ENCODE peak calls at places on chromosome 22, in nine cellular contexts. One of them, this sample, is unnamed.
A peak's percentile ranks its signal among the peaks of the same experiment; 100 is the strongest.

GRCh38 chr22:24412274-24412673 is 15.1 kb upstream of the ADORA2A start:
- DNase-seq in heart left ventricle: no peak
- DNase-seq in right lobe of liver: no peak
- DNase-seq in Calu3: no peak
- DNase-seq in fibroblast of mammary gland: no peak
- DNase-seq in cardiac fibroblast: no peak
- DNase-seq in body of pancreas: no peak
- DNase-seq in GM12865: no peak
- DNase-seq in fibroblast of pulmonary artery: no peak
- DNase-seq in this sample: no peak

GRCh38 chr22:23756891-23757290 is 2.7 kb upstream of the VPREB3 start:
- DNase-seq in heart left ventricle: no peak
- DNase-seq in right lobe of liver: no peak
- DNase-seq in Calu3: no peak
- DNase-seq in fibroblast of mammary gland: no peak
- DNase-seq in cardiac fibroblast: no peak
- DNase-seq in body of pancreas: no peak
- DNase-seq in GM12865: no peak
- DNase-seq in fibroblast of pulmonary artery: no peak
- DNase-seq in this sample: no peak

GRCh38 chr22:29078869-29079207 is 6.0 kb downstream of the KREMEN1 start:
- DNase-seq in heart left ventricle: no peak
- DNase-seq in right lobe of liver: no peak
- DNase-seq in Calu3: no peak
- DNase-seq in fibroblast of mammary gland: no peak
- DNase-seq in cardiac fibroblast: no peak
- DNase-seq in body of pancreas: no peak
- DNase-seq in GM12865: no peak
- DNase-seq in fibroblast of pulmonary artery: no peak
- DNase-seq in this sample: no peak

GRCh38 chr22:41782316-41782715 is 18.2 kb upstream of the CCDC134 start:
- DNase-seq in heart left ventricle: no peak
- DNase-seq in right lobe of liver: no peak
- DNase-seq in Calu3: no peak
- DNase-seq in fibroblast of mammary gland: no peak
- DNase-seq in cardiac fibroblast: no peak
- DNase-seq in body of pancreas: no peak
- DNase-seq in GM12865: no peak
- DNase-seq in fibroblast of pulmonary artery: no peak
- DNase-seq in this sample: peak; percentile 58

GRCh38 chr22:49303781-49304461 is 523.8 kb downstream of the BRD1 start:
- DNase-seq in heart left ventricle: peak; percentile 8
- DNase-seq in right lobe of liver: peak; percentile 16
- DNase-seq in Calu3: no peak
- DNase-seq in fibroblast of mammary gland: no peak
- DNase-seq in cardiac fibroblast: no peak
- DNase-seq in body of pancreas: peak; percentile 5
- DNase-seq in GM12865: no peak
- DNase-seq in fibroblast of pulmonary artery: no peak
- DNase-seq in this sample: peak; percentile 27

GRCh38 chr22:32723632-32724031 is 77.9 kb upstream of the TIMP3 start:
- DNase-seq in heart left ventricle: peak; percentile 73
- DNase-seq in right lobe of liver: peak; percentile 64
- DNase-seq in Calu3: no peak
- DNase-seq in fibroblast of mammary gland: peak; percentile 94
- DNase-seq in cardiac fibroblast: peak; percentile 93
- DNase-seq in body of pancreas: no peak
- DNase-seq in GM12865: peak; percentile 57
- DNase-seq in fibroblast of pulmonary artery: peak; percentile 86
- DNase-seq in this sample: peak; percentile 91

GRCh38 chr22:40855104-40855959 is 1.1 kb downstream of the ST13 start:
- DNase-seq in heart left ventricle: no peak
- DNase-seq in right lobe of liver: no peak
- DNase-seq in Calu3: no peak
- DNase-seq in fibroblast of mammary gland: peak; percentile 63
- DNase-seq in cardiac fibroblast: peak; percentile 58
- DNase-seq in body of pancreas: no peak
- DNase-seq in GM12865: peak; percentile 3
- DNase-seq in fibroblast of pulmonary artery: peak; percentile 40
- DNase-seq in this sample: no peak

GRCh38 chr22:25482091-25482760 is 82.2 kb upstream of the GRK3 start:
- DNase-seq in heart left ventricle: no peak
- DNase-seq in right lobe of liver: no peak
- DNase-seq in Calu3: no peak
- DNase-seq in fibroblast of mammary gland: no peak
- DNase-seq in cardiac fibroblast: no peak
- DNase-seq in body of pancreas: no peak
- DNase-seq in GM12865: no peak
- DNase-seq in fibroblast of pulmonary artery: no peak
- DNase-seq in this sample: no peak

GRCh38 chr22:26894766-26895485 is 237.5 kb downstream of the MIAT start:
- DNase-seq in heart left ventricle: no peak
- DNase-seq in right lobe of liver: no peak
- DNase-seq in Calu3: peak; percentile 44
- DNase-seq in fibroblast of mammary gland: peak; percentile 87
- DNase-seq in cardiac fibroblast: peak; percentile 79
- DNase-seq in body of pancreas: no peak
- DNase-seq in GM12865: no peak
- DNase-seq in fibroblast of pulmonary artery: peak; percentile 75
- DNase-seq in this sample: no peak

GRCh38 chr22:46696225-46696518 is 41.9 kb downstream of the CERK start:
- DNase-seq in heart left ventricle: no peak
- DNase-seq in right lobe of liver: no peak
- DNase-seq in Calu3: no peak
- DNase-seq in fibroblast of mammary gland: no peak
- DNase-seq in cardiac fibroblast: no peak
- DNase-seq in body of pancreas: no peak
- DNase-seq in GM12865: no peak
- DNase-seq in fibroblast of pulmonary artery: no peak
- DNase-seq in this sample: no peak

GRCh38 chr22:28373841-28374240 is 305.8 kb downstream of the TTC28 start:
- DNase-seq in heart left ventricle: no peak
- DNase-seq in right lobe of liver: no peak
- DNase-seq in Calu3: no peak
- DNase-seq in fibroblast of mammary gland: peak; percentile 35
- DNase-seq in cardiac fibroblast: peak; percentile 29
- DNase-seq in body of pancreas: no peak
- DNase-seq in GM12865: no peak
- DNase-seq in fibroblast of pulmonary artery: no peak
- DNase-seq in this sample: no peak

GRCh38 chr22:47457509-47458300 is 695.3 kb downstream of the TBC1D22A start:
- DNase-seq in heart left ventricle: no peak
- DNase-seq in right lobe of liver: no peak
- DNase-seq in Calu3: no peak
- DNase-seq in fibroblast of mammary gland: no peak
- DNase-seq in cardiac fibroblast: no peak
- DNase-seq in body of pancreas: no peak
- DNase-seq in GM12865: no peak
- DNase-seq in fibroblast of pulmonary artery: no peak
- DNase-seq in this sample: no peak

GRCh38 chr22:20774882-20775281 is 969 bp downstream of the SERPIND1 start:
- DNase-seq in heart left ventricle: no peak
- DNase-seq in right lobe of liver: no peak
- DNase-seq in Calu3: no peak
- DNase-seq in fibroblast of mammary gland: no peak
- DNase-seq in cardiac fibroblast: no peak
- DNase-seq in body of pancreas: no peak
- DNase-seq in GM12865: no peak
- DNase-seq in fibroblast of pulmonary artery: no peak
- DNase-seq in this sample: no peak

DNA sequence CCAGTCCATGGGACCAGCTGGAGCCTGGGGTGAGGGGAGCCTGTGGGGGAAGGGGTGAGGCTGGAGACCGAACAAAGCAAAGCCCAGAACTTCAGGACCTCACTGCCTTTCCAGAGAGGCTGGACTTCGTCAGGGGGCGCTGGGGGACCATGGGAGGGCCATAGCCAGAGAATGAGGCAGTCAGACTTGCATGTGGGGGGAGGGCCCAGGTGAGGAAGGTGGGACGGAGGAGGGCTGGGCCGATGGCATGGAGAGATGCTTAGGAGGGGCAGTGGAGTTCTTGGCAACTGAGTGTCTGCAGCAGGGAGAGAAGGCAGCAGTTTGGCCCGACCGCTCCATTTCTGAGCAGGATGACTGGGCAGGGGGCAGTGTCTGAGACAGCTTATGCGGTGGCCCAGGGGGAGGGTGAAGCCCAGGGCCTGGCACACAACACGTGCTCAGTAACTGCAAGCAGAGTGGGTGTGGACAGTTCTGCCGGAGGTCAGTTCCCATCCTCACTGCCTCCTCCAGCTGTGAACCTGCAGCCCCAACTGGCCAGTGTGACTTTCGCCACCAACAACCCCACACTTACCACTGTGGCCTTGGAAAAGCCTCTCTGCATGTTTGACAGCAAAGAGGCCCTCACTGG is 796 bp downstream of the UPK3A start:
- DNase-seq in heart left ventricle: no peak
- DNase-seq in right lobe of liver: no peak
- DNase-seq in Calu3: no peak
- DNase-seq in fibroblast of mammary gland: no peak
- DNase-seq in cardiac fibroblast: no peak
- DNase-seq in body of pancreas: no peak
- DNase-seq in GM12865: no peak
- DNase-seq in fibroblast of pulmonary artery: no peak
- DNase-seq in this sample: peak; percentile 68
- TF ChIP-seq CTCF in heart left ventricle: no peak
- TF ChIP-seq CTCF in right lobe of liver: no peak
- TF ChIP-seq CTCF in Calu3: no peak
- TF ChIP-seq CTCF in fibroblast of mammary gland: no peak
- TF ChIP-seq CTCF in cardiac fibroblast: no peak
- TF ChIP-seq CTCF in body of pancreas: no peak
- TF ChIP-seq CTCF in GM12865: no peak
- TF ChIP-seq CTCF in fibroblast of pulmonary artery: no peak
- TF ChIP-seq CTCF in this sample: no peak

GRCh38 chr22:37012956-37013355 is 6.3 kb downstream of the TST start:
- DNase-seq in heart left ventricle: no peak
- DNase-seq in right lobe of liver: no peak
- DNase-seq in Calu3: no peak
- DNase-seq in fibroblast of mammary gland: no peak
- DNase-seq in cardiac fibroblast: no peak
- DNase-seq in body of pancreas: no peak
- DNase-seq in GM12865: no peak
- DNase-seq in fibroblast of pulmonary artery: no peak
- DNase-seq in this sample: no peak
- TF ChIP-seq CTCF in heart left ventricle: no peak
- TF ChIP-seq CTCF in right lobe of liver: no peak
- TF ChIP-seq CTCF in Calu3: no peak
- TF ChIP-seq CTCF in fibroblast of mammary gland: no peak
- TF ChIP-seq CTCF in cardiac fibroblast: no peak
- TF ChIP-seq CTCF in body of pancreas: no peak
- TF ChIP-seq CTCF in GM12865: no peak
- TF ChIP-seq CTCF in fibroblast of pulmonary artery: no peak
- TF ChIP-seq CTCF in this sample: no peak

GRCh38 chr22:35740616-35741015 is 22.9 kb downstream of the APOL5 start:
- DNase-seq in heart left ventricle: no peak
- DNase-seq in right lobe of liver: no peak
- DNase-seq in Calu3: no peak
- DNase-seq in fibroblast of mammary gland: no peak
- DNase-seq in cardiac fibroblast: no peak
- DNase-seq in body of pancreas: no peak
- DNase-seq in GM12865: no peak
- DNase-seq in fibroblast of pulmonary artery: no peak
- DNase-seq in this sample: no peak
- TF ChIP-seq CTCF in heart left ventricle: no peak
- TF ChIP-seq CTCF in right lobe of liver: no peak
- TF ChIP-seq CTCF in Calu3: no peak
- TF ChIP-seq CTCF in fibroblast of mammary gland: no peak
- TF ChIP-seq CTCF in cardiac fibroblast: no peak
- TF ChIP-seq CTCF in body of pancreas: no peak
- TF ChIP-seq CTCF in GM12865: no peak
- TF ChIP-seq CTCF in fibroblast of pulmonary artery: no peak
- TF ChIP-seq CTCF in this sample: no peak

GRCh38 chr22:50575426-50575941 is 2.7 kb downstream of the CPT1B start:
- DNase-seq in heart left ventricle: no peak
- DNase-seq in right lobe of liver: no peak
- DNase-seq in Calu3: no peak
- DNase-seq in fibroblast of mammary gland: no peak
- DNase-seq in cardiac fibroblast: no peak
- DNase-seq in body of pancreas: no peak
- DNase-seq in GM12865: no peak
- DNase-seq in fibroblast of pulmonary artery: no peak
- DNase-seq in this sample: no peak

GRCh38 chr22:50577697-50577986 is 585 bp downstream of the CPT1B start:
- DNase-seq in heart left ventricle: no peak
- DNase-seq in right lobe of liver: no peak
- DNase-seq in Calu3: no peak
- DNase-seq in fibroblast of mammary gland: no peak
- DNase-seq in cardiac fibroblast: no peak
- DNase-seq in body of pancreas: no peak
- DNase-seq in GM12865: no peak
- DNase-seq in fibroblast of pulmonary artery: no peak
- DNase-seq in this sample: no peak

GRCh38 chr22:50576806-50577696 is 1.2 kb downstream of the CPT1B start:
- DNase-seq in heart left ventricle: no peak
- DNase-seq in right lobe of liver: no peak
- DNase-seq in Calu3: no peak
- DNase-seq in fibroblast of mammary gland: no peak
- DNase-seq in cardiac fibroblast: no peak
- DNase-seq in body of pancreas: no peak
- DNase-seq in GM12865: no peak
- DNase-seq in fibroblast of pulmonary artery: no peak
- DNase-seq in this sample: no peak

GRCh38 chr22:50574383-50574755 is 3.9 kb downstream of the CPT1B start:
- DNase-seq in heart left ventricle: no peak
- DNase-seq in right lobe of liver: no peak
- DNase-seq in Calu3: no peak
- DNase-seq in fibroblast of mammary gland: no peak
- DNase-seq in cardiac fibroblast: no peak
- DNase-seq in body of pancreas: no peak
- DNase-seq in GM12865: no peak
- DNase-seq in fibroblast of pulmonary artery: no peak
- DNase-seq in this sample: no peak

GRCh38 chr22:50576070-50576469 is 2.2 kb downstream of the CPT1B start:
- DNase-seq in heart left ventricle: no peak
- DNase-seq in right lobe of liver: no peak
- DNase-seq in Calu3: peak; percentile 27
- DNase-seq in fibroblast of mammary gland: peak; percentile 56
- DNase-seq in cardiac fibroblast: peak; percentile 63
- DNase-seq in body of pancreas: no peak
- DNase-seq in GM12865: no peak
- DNase-seq in fibroblast of pulmonary artery: peak; percentile 71
- DNase-seq in this sample: no peak
- TF ChIP-seq CTCF in heart left ventricle: peak; percentile 36
- TF ChIP-seq CTCF in right lobe of liver: no peak
- TF ChIP-seq CTCF in Calu3: no peak
- TF ChIP-seq CTCF in fibroblast of mammary gland: peak; percentile 41
- TF ChIP-seq CTCF in cardiac fibroblast: peak; percentile 15
- TF ChIP-seq CTCF in body of pancreas: peak; percentile 44
- TF ChIP-seq CTCF in GM12865: no peak
- TF ChIP-seq CTCF in fibroblast of pulmonary artery: peak; percentile 50
- TF ChIP-seq CTCF in this sample: no peak

This sample was measured in CD14-positive monocyte.